ENCODE peak calls at places on chromosomes 6 and 20, in six cellular contexts. B is tibial nerve, N is NCI-H2171 treated with DMSO at 0.1 percent for 48 hours, Z is DMS153, X is heart left ventricle, R is HuH-7.5. L is an unnamed sample.

GRCh38 chr6:141401168-141401567 is 731.6 kb upstream of the GJE1 start:
- DNase-seq in B (peak), R (no peak), X (no peak), N (no peak), Z (no peak), L (no peak)

GRCh38 chr6:22888147-22888831 is 318.9 kb downstream of the HDGFL1 start:
- DNase-seq in N (no peak), B (no peak), Z (peak), X (no peak), R (no peak), L (no peak)

GRCh38 chr6:158328446-158328845 is 16.2 kb downstream of the TULP4 start:
- DNase-seq in N (peak), B (no peak), R (no peak), X (no peak), Z (no peak), L (no peak)

GRCh38 chr20:14284443-14284842 is 53.0 kb downstream of the FLRT3 start:
- DNase-seq in N (no peak), R (no peak), X (no peak), Z (no peak), B (no peak), L (no peak)

GRCh38 chr20:5313916-5314315 is 2.8 kb downstream of the PROKR2 start:
- DNase-seq in X (no peak), R (no peak), B (no peak), N (no peak), Z (no peak), L (no peak)

GRCh38 chr6:7691021-7691420 is 34.9 kb upstream of the BMP6 start:
- DNase-seq in B (no peak), N (no peak), Z (no peak), X (no peak), R (no peak), L (no peak)

GRCh38 chr20:16107172-16107870 is 465.9 kb downstream of the KIF16B start:
- DNase-seq in N (peak), Z (no peak), R (no peak), B (no peak), X (no peak), L (peak)

GRCh38 chr6:134468633-134469032 is 150.7 kb upstream of the SGK1 start:
- DNase-seq in B (no peak), N (peak), Z (no peak), R (no peak), X (no peak), L (no peak)

GRCh38 chr6:128421788-128422187 is 98.6 kb downstream of the PTPRK start:
- DNase-seq in Z (no peak), X (no peak), N (no peak), B (no peak), R (no peak), L (no peak)

GRCh38 chr20:24694157-24694726 is 224.8 kb downstream of the SYNDIG1 start:
- DNase-seq in B (no peak), Z (no peak), X (no peak), N (no peak), R (no peak), L (no peak)

GRCh38 chr6:38095054-38095453 is 275.5 kb downstream of the ZFAND3 start:
- DNase-seq in X (no peak), R (no peak), Z (no peak), N (no peak), B (no peak), L (no peak)

GRCh38 chr6:34834789-34835518 is 43.1 kb downstream of the BLTP3A start:
- DNase-seq in R (no peak), Z (no peak), B (peak), X (no peak), N (no peak), L (no peak)

GRCh38 chr6:155174576-155175174 is 89.1 kb upstream of the CLDN20 start:
- DNase-seq in X (peak), Z (peak), N (peak), R (peak), B (peak), L (peak)

GRCh38 chr6:11845664-11846577 is 67.3 kb upstream of the ADTRP start:
- DNase-seq in Z (no peak), R (no peak), X (no peak), N (no peak), B (no peak), L (no peak)

GRCh38 chr6:41442800-41443501 is 103.2 kb upstream of the FOXP4 start:
- DNase-seq in X (peak), B (peak), Z (peak), R (no peak), N (no peak), L (no peak)

GRCh38 chr6:137867685-137868509 is 838 bp downstream of the TNFAIP3 start:
- DNase-seq in X (no peak), Z (no peak), R (no peak), N (peak), B (no peak), L (no peak)

GRCh38 chr6:35488517-35488862 is 8.4 kb downstream of the TEAD3 start:
- DNase-seq in R (no peak), Z (no peak), N (no peak), X (no peak), B (no peak), L (no peak)

GRCh38 chr20:58374027-58374850 is 14.8 kb upstream of the VAPB start:
- DNase-seq in Z (no peak), N (no peak), X (no peak), R (no peak), B (no peak), L (no peak)

GRCh38 chr20:17161661-17162410 is 65.0 kb upstream of the PCSK2 start:
- DNase-seq in N (peak), B (no peak), R (no peak), X (no peak), Z (no peak), L (no peak)